ENCODE peak calls at places on chromosomes 16 and 17, in nine cellular contexts. R is suprapubic skin, X is GM12878, E is stomach, J is HCT116, Q is A549, I is IMR-90, T is vagina, L is body of pancreas. F is an unnamed sample. For H3K4me1, the result is how much of the 10 kb centered on the place peaks cover.

GRCh38 chr16:11501583-11502138 is 85.1 kb downstream of the LITAF start:
- DNase-seq in R (peak), X (no peak), E (no peak), J (no peak), Q (peak), I (no peak), T (no peak), L (no peak), F (no peak)

GRCh38 chr16:3717235-3718018 is at the start of gene TRAP1:
- DNase-seq in R (peak), X (peak), E (peak), J (peak), Q (peak), I (peak), T (no peak), L (peak), F (peak)

GRCh38 chr17:550041-550398 is 164.6 kb downstream of the VPS53 start:
- DNase-seq in R (no peak), X (no peak), E (no peak), J (no peak), Q (peak), I (peak), T (no peak), L (no peak), F (no peak)

GRCh38 chr16:19645557-19645981 is 72.5 kb downstream of the KNOP1 start:
- DNase-seq in R (no peak), X (no peak), E (no peak), J (no peak), Q (no peak), I (peak), T (no peak), L (no peak), F (no peak)

GRCh38 chr17:34769049-34769448 is 189.7 kb downstream of the TMEM132E start:
- DNase-seq in R (peak), X (no peak), E (no peak), J (no peak), Q (no peak), I (no peak), T (no peak), L (no peak), F (no peak)

GRCh38 chr17:38885728-38886642 is 16.1 kb downstream of the LASP1 start:
- DNase-seq in R (no peak), X (no peak), E (no peak), J (no peak), Q (no peak), I (peak), T (no peak), L (no peak), F (no peak)

GRCh38 chr16:3511286-3512180 is 10.7 kb downstream of the CLUAP1 start:
- DNase-seq in R (no peak), X (no peak), E (no peak), J (no peak), Q (no peak), I (no peak), T (no peak), L (no peak), F (no peak)

GRCh38 chr17:76164331-76164730 is 23.3 kb upstream of the FOXJ1 start:
- DNase-seq in R (no peak), X (no peak), E (no peak), J (no peak), Q (no peak), I (no peak), T (no peak), L (no peak), F (no peak)

GRCh38 chr17:4266550-4266949 is 2.8 kb upstream of the ANKFY1 start:
- DNase-seq in R (no peak), X (no peak), E (no peak), J (no peak), Q (no peak), I (no peak), T (no peak), L (no peak), F (no peak)

GRCh38 chr16:89332248-89333245 is 115.0 kb downstream of the ZNF778 start:
- DNase-seq in R (no peak), X (no peak), E (no peak), J (no peak), Q (no peak), I (no peak), T (no peak), L (no peak), F (no peak)

GRCh38 chr17:77206125-77206523 is 65.4 kb downstream of the SEC14L1 start:
- DNase-seq in R (no peak), X (no peak), E (no peak), J (no peak), Q (no peak), I (no peak), T (no peak), L (no peak), F (no peak)

GRCh38 chr17:17713839-17714238 is 32.6 kb downstream of the RAI1 start:
- DNase-seq in R (no peak), X (no peak), E (peak), J (no peak), Q (no peak), I (peak), T (no peak), L (no peak), F (no peak)

GRCh38 chr17:39217734-39218369 is 7.9 kb downstream of the STAC2 start:
- DNase-seq in R (no peak), X (no peak), E (no peak), J (no peak), Q (no peak), I (no peak), T (no peak), L (no peak), F (no peak)

GRCh38 chr17:42230225-42230624 is 35.9 kb upstream of the GHDC start:
- DNase-seq in R (no peak), X (no peak), E (no peak), J (no peak), Q (no peak), I (no peak), T (no peak), L (no peak), F (peak)

GRCh38 chr17:18043491-18043890 is 4.3 kb downstream of the GID4 start:
- DNase-seq in R (no peak), X (no peak), E (no peak), J (peak), Q (peak), I (peak), T (no peak), L (no peak), F (no peak)

GRCh38 chr16:87172632-87173031 is 144.6 kb downstream of the C16orf95 start:
- DNase-seq in R (no peak), X (no peak), E (no peak), J (no peak), Q (peak), I (no peak), T (no peak), L (no peak), F (no peak)

GRCh38 chr17:59914274-59914854 is 21.4 kb downstream of the RPS6KB1 start:
- DNase-seq in R (no peak), X (no peak), E (no peak), J (peak), Q (peak), I (peak), T (no peak), L (no peak), F (no peak)

GRCh38 chr16:59886021-59886420 is 1151.9 kb upstream of the GOT2 start:
- DNase-seq in R (no peak), X (no peak), E (no peak), J (no peak), Q (peak), I (peak), T (no peak), L (no peak), F (peak)

GRCh38 chr16:53071748-53072301 is 17.0 kb downstream of the CHD9 start:
- DNase-seq in R (no peak), X (no peak), E (no peak), J (no peak), Q (no peak), I (no peak), T (no peak), L (no peak), F (peak)

GRCh38 chr17:66980896-66981295 is 16.4 kb downstream of the CACNG4 start:
- DNase-seq in R (no peak), X (no peak), E (no peak), J (peak), Q (no peak), I (peak), T (no peak), L (no peak), F (no peak)

GRCh38 chr17:71409712-71410111 is 711.1 kb upstream of the SOX9 start:
- DNase-seq in R (no peak), X (no peak), E (no peak), J (no peak), Q (peak), I (peak), T (no peak), L (no peak), F (no peak)

GRCh38 chr16:14232106-14232890 is 161.2 kb downstream of the MRTFB start:
- DNase-seq in R (no peak), X (no peak), E (no peak), J (no peak), Q (no peak), I (peak), T (no peak), L (peak), F (peak)

GRCh38 chr17:51423421-51424160 is 163.2 kb downstream of the UTP18 start:
- DNase-seq in R (no peak), X (no peak), E (no peak), J (no peak), Q (peak), I (no peak), T (peak), L (no peak), F (no peak)

GRCh38 chr16:34802848-34803599 is 1343.6 kb downstream of the TP53TG3F start:
- DNase-seq in R (no peak), X (no peak), E (no peak), J (no peak), Q (no peak), I (no peak), T (no peak), L (no peak), F (no peak)

GRCh38 chr17:76379275-76379641 is 5.2 kb upstream of the SPHK1 start:
- DNase-seq in R (no peak), X (no peak), E (no peak), J (no peak), Q (no peak), I (no peak), T (no peak), L (no peak), F (no peak)

GRCh38 chr17:74759243-74759801 is 10.9 kb downstream of the NHERF1 start:
- DNase-seq in R (no peak), X (no peak), E (no peak), J (no peak), Q (no peak), I (no peak), T (no peak), L (no peak), F (no peak)

GRCh38 chr16:83095926-83096692 is 469.3 kb downstream of the CDH13 start:
- DNase-seq in R (no peak), X (no peak), E (no peak), J (no peak), Q (no peak), I (peak), T (no peak), L (no peak), F (no peak)

GRCh38 chr16:22692916-22693646 is 120.9 kb upstream of the HS3ST2 start:
- DNase-seq in R (no peak), X (no peak), E (no peak), J (no peak), Q (no peak), I (no peak), T (no peak), L (no peak), F (no peak)

GRCh38 chr17:39653662-39654331 is 11.4 kb upstream of the TCAP start:
- DNase-seq in R (no peak), X (no peak), E (peak), J (no peak), Q (peak), I (no peak), T (no peak), L (peak), F (peak)

GRCh38 chr16:1828645-1829410 is 1.8 kb downstream of the FAHD1 start:
- DNase-seq in R (peak), X (no peak), E (no peak), J (no peak), Q (no peak), I (no peak), T (no peak), L (no peak), F (no peak)
- H3K4me3 ChIP-seq in R (peak), X (peak), E (peak), J (peak), Q (peak), I (no peak), T (no peak), L (no peak), F (no peak)

GRCh38 chr17:7885357-7886226 is 3.0 kb upstream of the CHD3 start:
- DNase-seq in R (peak), X (no peak), E (peak), J (no peak), Q (peak), I (peak), T (no peak), L (peak), F (peak)
- H3K4me1 ChIP-seq in R (half or more), X (under half), E (half or more), J (half or more), Q (under half), I (under half), T (half or more), L (half or more), F (half or more)

DNA sequence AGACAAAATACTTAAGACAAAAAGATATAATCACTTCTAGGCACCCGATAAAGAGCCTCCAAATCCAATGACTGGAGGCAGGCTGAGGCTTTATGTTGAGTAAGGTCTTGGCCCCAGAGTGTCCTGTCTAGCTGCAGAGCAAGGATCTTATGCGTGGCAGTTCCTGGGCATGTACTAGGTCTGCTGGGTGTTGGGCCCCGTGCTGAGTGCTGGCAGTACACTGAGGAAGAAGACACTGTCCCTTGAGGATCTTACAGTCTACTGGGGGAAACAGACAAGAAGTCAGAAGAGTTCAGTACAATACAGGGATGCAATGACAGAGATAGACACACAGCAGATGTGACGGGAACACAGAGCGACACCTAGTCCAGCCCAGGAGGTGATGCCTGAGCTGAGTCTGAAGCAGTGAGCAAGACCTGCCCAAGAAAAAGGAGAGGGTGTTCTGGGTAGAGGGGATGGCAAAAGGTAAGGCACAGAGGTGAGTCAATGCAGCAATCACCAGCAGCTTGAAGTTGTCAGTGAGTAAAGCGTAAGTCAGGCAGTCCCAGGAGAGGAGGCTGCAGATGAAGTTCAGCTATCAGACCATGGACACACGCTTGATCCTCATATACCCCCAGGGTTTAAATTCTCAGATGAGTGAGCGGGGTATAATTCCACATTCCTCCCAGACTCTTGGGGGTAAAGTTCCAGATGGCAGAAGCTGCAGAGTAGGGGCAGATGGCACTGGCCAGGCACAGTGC is 18.1 kb downstream of the MAP3K14 start:
- DNase-seq in R (no peak), X (no peak), E (no peak), J (no peak), Q (no peak), I (no peak), T (no peak), L (no peak), F (no peak)
- TF ChIP-seq POLR2A in R (no peak), X (no peak), E (no peak), J (no peak), Q (no peak), I (no peak), T (no peak), L (no peak), F (no peak)

GRCh38 chr17:30831663-30832437 is at the start of gene ATAD5:
- DNase-seq in R (peak), X (peak), E (peak), J (peak), Q (peak), I (peak), T (no peak), L (peak), F (peak)

GRCh38 chr17:30832438-30832790 is 648 bp downstream of the ATAD5 start:
- DNase-seq in R (no peak), X (no peak), E (no peak), J (no peak), Q (no peak), I (no peak), T (no peak), L (no peak), F (no peak)

GRCh38 chr17:30827082-30827481 is 2.6 kb upstream of the CRLF3 start:
- DNase-seq in R (no peak), X (no peak), E (no peak), J (no peak), Q (no peak), I (no peak), T (no peak), L (no peak), F (no peak)

GRCh38 chr17:30829022-30829421 is 2.7 kb upstream of the ATAD5 start:
- DNase-seq in R (no peak), X (no peak), E (no peak), J (no peak), Q (no peak), I (no peak), T (no peak), L (no peak), F (no peak)

GRCh38 chr17:30831257-30831656 is 509 bp upstream of the ATAD5 start:
- DNase-seq in R (no peak), X (no peak), E (no peak), J (no peak), Q (peak), I (peak), T (no peak), L (no peak), F (no peak)
- H3K4me3 ChIP-seq in R (peak), X (peak), E (peak), J (peak), Q (peak), I (peak), T (peak), L (peak), F (no peak)

F was measured in adrenal gland.